ENCODE peak calls at places on chromosomes 16 and 17, in four cellular contexts. One of them, this sample, is unnamed.

GRCh38 chr16:72195609-72196008 is 23.7 kb upstream of the PMFBP1 start:
- DNase-seq in tibial nerve: no peak
- DNase-seq in AG04449: no peak
- DNase-seq in brain microvascular endothelial cell: no peak
- DNase-seq in this sample: no peak

GRCh38 chr16:46918905-46919792 is 35.0 kb downstream of the GPT2 start:
- DNase-seq in tibial nerve: no peak
- DNase-seq in AG04449: no peak
- DNase-seq in brain microvascular endothelial cell: no peak
- DNase-seq in this sample: no peak

GRCh38 chr17:8185580-8186445 is 4.2 kb downstream of the BORCS6 start:
- DNase-seq in tibial nerve: peak
- DNase-seq in AG04449: no peak
- DNase-seq in brain microvascular endothelial cell: peak
- DNase-seq in this sample: no peak

GRCh38 chr17:42783778-42784138 is 3.3 kb downstream of the WNK4 start:
- DNase-seq in tibial nerve: no peak
- DNase-seq in AG04449: no peak
- DNase-seq in brain microvascular endothelial cell: no peak
- DNase-seq in this sample: no peak

GRCh38 chr16:67150058-67150832 is 553 bp downstream of the B3GNT9 start:
- DNase-seq in tibial nerve: no peak
- DNase-seq in AG04449: no peak
- DNase-seq in brain microvascular endothelial cell: peak
- DNase-seq in this sample: no peak

GRCh38 chr16:9077001-9077809 is 14.2 kb upstream of the HAPSTR1 start:
- DNase-seq in tibial nerve: no peak
- DNase-seq in AG04449: peak
- DNase-seq in brain microvascular endothelial cell: peak
- DNase-seq in this sample: no peak

GRCh38 chr17:30969989-30970680 is 704 bp upstream of the RNF135 start:
- DNase-seq in tibial nerve: no peak
- DNase-seq in AG04449: no peak
- DNase-seq in brain microvascular endothelial cell: no peak
- DNase-seq in this sample: no peak

GRCh38 chr16:81232740-81233367 is 5.6 kb upstream of the BCO1 start:
- DNase-seq in tibial nerve: no peak
- DNase-seq in AG04449: no peak
- DNase-seq in brain microvascular endothelial cell: no peak
- DNase-seq in this sample: no peak

GRCh38 chr17:48478224-48479013 is 48.4 kb upstream of the SKAP1 start:
- DNase-seq in tibial nerve: no peak
- DNase-seq in AG04449: no peak
- DNase-seq in brain microvascular endothelial cell: no peak
- DNase-seq in this sample: no peak

GRCh38 chr16:15960124-15960971 is 10.9 kb downstream of the ABCC1 start:
- DNase-seq in tibial nerve: no peak
- DNase-seq in AG04449: no peak
- DNase-seq in brain microvascular endothelial cell: no peak
- DNase-seq in this sample: no peak

GRCh38 chr16:70258946-70259345 is 7.2 kb upstream of the EXOSC6 start:
- DNase-seq in tibial nerve: no peak
- DNase-seq in AG04449: no peak
- DNase-seq in brain microvascular endothelial cell: no peak
- DNase-seq in this sample: no peak

GRCh38 chr16:82655315-82655714 is 28.5 kb downstream of the CDH13 start:
- DNase-seq in tibial nerve: no peak
- DNase-seq in AG04449: peak
- DNase-seq in brain microvascular endothelial cell: peak
- DNase-seq in this sample: peak

GRCh38 chr16:87956169-87956770 is 5.0 kb downstream of the BANP start:
- DNase-seq in tibial nerve: no peak
- DNase-seq in AG04449: no peak
- DNase-seq in brain microvascular endothelial cell: peak
- DNase-seq in this sample: no peak

GRCh38 chr17:57466042-57466471 is 209.7 kb downstream of the MSI2 start:
- DNase-seq in tibial nerve: no peak
- DNase-seq in AG04449: no peak
- DNase-seq in brain microvascular endothelial cell: no peak
- DNase-seq in this sample: no peak

GRCh38 chr16:74275031-74275636 is 21.5 kb upstream of the PSMD7 start:
- DNase-seq in tibial nerve: no peak
- DNase-seq in AG04449: no peak
- DNase-seq in brain microvascular endothelial cell: no peak
- DNase-seq in this sample: no peak

GRCh38 chr16:30185683-30186421 is 2.5 kb downstream of the CORO1A start:
- DNase-seq in tibial nerve: no peak
- DNase-seq in AG04449: no peak
- DNase-seq in brain microvascular endothelial cell: no peak
- DNase-seq in this sample: no peak

GRCh38 chr16:82814059-82814458 is 187.3 kb downstream of the CDH13 start:
- DNase-seq in tibial nerve: no peak
- DNase-seq in AG04449: no peak
- DNase-seq in brain microvascular endothelial cell: no peak
- DNase-seq in this sample: no peak

GRCh38 chr17:2212328-2212981 is 91.1 kb downstream of the SMG6 start:
- DNase-seq in tibial nerve: peak
- DNase-seq in AG04449: no peak
- DNase-seq in brain microvascular endothelial cell: no peak
- DNase-seq in this sample: no peak

GRCh38 chr17:56175299-56175935 is 22.1 kb downstream of the ANKFN1 start:
- DNase-seq in tibial nerve: no peak
- DNase-seq in AG04449: no peak
- DNase-seq in brain microvascular endothelial cell: no peak
- DNase-seq in this sample: no peak

GRCh38 chr17:63436523-63437110 is 9.5 kb downstream of the CYB561 start:
- DNase-seq in tibial nerve: no peak
- DNase-seq in AG04449: no peak
- DNase-seq in brain microvascular endothelial cell: no peak
- DNase-seq in this sample: no peak

GRCh38 chr17:28950017-28950751 is 1.1 kb downstream of the PHF12 start:
- DNase-seq in tibial nerve: no peak
- DNase-seq in AG04449: no peak
- DNase-seq in brain microvascular endothelial cell: peak
- DNase-seq in this sample: no peak

GRCh38 chr17:50323060-50323459 is 22.9 kb upstream of the XYLT2 start:
- DNase-seq in tibial nerve: no peak
- DNase-seq in AG04449: no peak
- DNase-seq in brain microvascular endothelial cell: no peak
- DNase-seq in this sample: no peak

GRCh38 chr16:70653809-70654771 is 7.7 kb downstream of the IL34 start:
- DNase-seq in tibial nerve: peak
- DNase-seq in AG04449: no peak
- DNase-seq in brain microvascular endothelial cell: peak
- DNase-seq in this sample: peak

GRCh38 chr16:86232496-86232895 is 277.8 kb upstream of the FOXF1 start:
- DNase-seq in tibial nerve: no peak
- DNase-seq in AG04449: no peak
- DNase-seq in brain microvascular endothelial cell: no peak
- DNase-seq in this sample: no peak

GRCh38 chr17:31491794-31492171 is 100.3 kb downstream of the RAB11FIP4 start:
- DNase-seq in tibial nerve: no peak
- DNase-seq in AG04449: no peak
- DNase-seq in brain microvascular endothelial cell: no peak
- DNase-seq in this sample: no peak

GRCh38 chr17:21463204-21463661 is 87.1 kb downstream of the KCNJ12 start:
- DNase-seq in tibial nerve: no peak
- DNase-seq in AG04449: no peak
- DNase-seq in brain microvascular endothelial cell: no peak
- DNase-seq in this sample: no peak

GRCh38 chr16:87487361-87487924 is 5.4 kb downstream of the ZCCHC14 start:
- DNase-seq in tibial nerve: no peak
- DNase-seq in AG04449: no peak
- DNase-seq in brain microvascular endothelial cell: no peak
- DNase-seq in this sample: no peak

GRCh38 chr17:56681561-56682266 is 88.2 kb downstream of the NOG start:
- DNase-seq in tibial nerve: no peak
- DNase-seq in AG04449: peak
- DNase-seq in brain microvascular endothelial cell: peak
- DNase-seq in this sample: peak

GRCh38 chr16:75272097-75272548 is 20.7 kb upstream of the BCAR1 start:
- DNase-seq in tibial nerve: no peak
- DNase-seq in AG04449: no peak
- DNase-seq in brain microvascular endothelial cell: no peak
- DNase-seq in this sample: no peak

GRCh38 chr17:18225562-18226283 is at the start of gene LLGL1:
- DNase-seq in tibial nerve: no peak
- DNase-seq in AG04449: no peak
- DNase-seq in brain microvascular endothelial cell: no peak
- DNase-seq in this sample: no peak

GRCh38 chr16:10871157-10871991 is 5.6 kb upstream of the CIITA start:
- DNase-seq in tibial nerve: no peak
- DNase-seq in AG04449: peak
- DNase-seq in brain microvascular endothelial cell: peak
- DNase-seq in this sample: no peak

GRCh38 chr17:76434870-76435269 is 18.1 kb downstream of the UBE2O start:
- DNase-seq in tibial nerve: no peak
- DNase-seq in AG04449: no peak
- DNase-seq in brain microvascular endothelial cell: no peak
- DNase-seq in this sample: no peak

GRCh38 chr17:67477687-67478086 is 100.6 kb downstream of the PITPNC1 start:
- DNase-seq in tibial nerve: no peak
- DNase-seq in AG04449: no peak
- DNase-seq in brain microvascular endothelial cell: peak
- DNase-seq in this sample: no peak

GRCh38 chr16:88651276-88651988 is 579 bp upstream of the CYBA start:
- DNase-seq in tibial nerve: no peak
- DNase-seq in AG04449: no peak
- DNase-seq in brain microvascular endothelial cell: peak
- DNase-seq in this sample: no peak

GRCh38 chr17:82703935-82704865 is 5.7 kb upstream of the RAB40B start:
- DNase-seq in tibial nerve: no peak
- DNase-seq in AG04449: no peak
- DNase-seq in brain microvascular endothelial cell: no peak
- DNase-seq in this sample: no peak

GRCh38 chr16:68768170-68768569 is 31.1 kb downstream of the CDH1 start:
- DNase-seq in tibial nerve: no peak
- DNase-seq in AG04449: no peak
- DNase-seq in brain microvascular endothelial cell: no peak
- DNase-seq in this sample: no peak

GRCh38 chr16:72537684-72538083 is 365.7 kb upstream of the PMFBP1 start:
- DNase-seq in tibial nerve: no peak
- DNase-seq in AG04449: no peak
- DNase-seq in brain microvascular endothelial cell: peak
- DNase-seq in this sample: peak

GRCh38 chr17:6323626-6324356 is 111.1 kb downstream of the AIPL1 start:
- DNase-seq in tibial nerve: no peak
- DNase-seq in AG04449: no peak
- DNase-seq in brain microvascular endothelial cell: no peak
- DNase-seq in this sample: no peak

GRCh38 chr16:56945847-56946527 is 14.0 kb downstream of the HERPUD1 start:
- DNase-seq in tibial nerve: no peak
- DNase-seq in AG04449: no peak
- DNase-seq in brain microvascular endothelial cell: no peak
- DNase-seq in this sample: no peak

GRCh38 chr16:84194470-84195200 is 3.7 kb downstream of the ADAD2 start:
- DNase-seq in tibial nerve: no peak
- DNase-seq in AG04449: no peak
- DNase-seq in brain microvascular endothelial cell: no peak
- DNase-seq in this sample: no peak

GRCh38 chr17:74840989-74841666 is 18.6 kb downstream of the GRIN2C start:
- DNase-seq in tibial nerve: peak
- DNase-seq in AG04449: no peak
- DNase-seq in brain microvascular endothelial cell: peak
- DNase-seq in this sample: no peak

GRCh38 chr17:74840500-74840899 is 19.2 kb downstream of the GRIN2C start:
- DNase-seq in tibial nerve: no peak
- DNase-seq in AG04449: no peak
- DNase-seq in brain microvascular endothelial cell: no peak
- DNase-seq in this sample: no peak

GRCh38 chr17:74842146-74842598 is 17.5 kb downstream of the GRIN2C start:
- DNase-seq in tibial nerve: no peak
- DNase-seq in AG04449: no peak
- DNase-seq in brain microvascular endothelial cell: no peak
- DNase-seq in this sample: no peak

GRCh38 chr17:74843352-74843627 is 16.4 kb downstream of the GRIN2C start:
- DNase-seq in tibial nerve: no peak
- DNase-seq in AG04449: no peak
- DNase-seq in brain microvascular endothelial cell: no peak
- DNase-seq in this sample: no peak

DNA sequence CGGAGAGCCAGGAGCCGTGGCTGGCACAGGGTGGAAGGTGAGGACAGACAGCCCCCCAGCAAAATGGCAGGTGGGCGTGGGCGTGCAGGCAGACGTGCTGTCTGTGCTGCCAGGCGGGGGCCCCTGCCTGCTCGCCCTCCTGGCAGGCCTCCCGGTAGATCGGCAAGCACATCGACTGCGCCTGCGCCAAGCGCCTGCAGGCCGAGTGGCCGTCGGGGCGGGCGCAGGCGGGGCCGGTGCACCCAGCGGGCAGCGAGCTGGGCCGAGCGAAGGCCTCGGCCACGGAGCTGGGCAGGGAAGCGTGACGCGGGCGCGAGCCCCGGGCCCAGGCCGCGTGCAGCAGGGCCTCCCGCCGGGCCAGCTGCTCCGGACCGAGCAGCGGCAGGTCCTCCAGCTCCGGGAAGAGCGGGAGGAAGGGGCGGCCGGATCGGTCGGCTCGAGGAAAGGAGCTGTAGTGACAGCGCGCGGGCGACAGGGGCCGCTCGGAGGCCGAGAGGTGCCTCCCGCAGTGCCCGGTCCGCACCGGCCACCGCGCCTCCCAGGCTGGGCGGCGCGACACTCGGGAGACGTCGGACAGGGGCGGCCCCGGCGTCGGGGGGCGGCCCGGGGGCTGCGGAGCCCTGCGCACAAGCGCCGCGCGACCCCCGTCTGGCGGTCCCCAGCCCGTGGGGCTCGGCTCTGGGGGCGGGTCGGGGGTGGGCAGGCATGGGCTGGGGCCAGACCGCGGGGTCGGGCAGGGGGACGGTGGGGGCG is 16.9 kb downstream of the GRIN2C start:
- DNase-seq in tibial nerve: no peak
- DNase-seq in AG04449: no peak
- DNase-seq in brain microvascular endothelial cell: peak
- DNase-seq in this sample: peak
- H3K4me3 ChIP-seq in tibial nerve: peak
- H3K4me3 ChIP-seq in AG04449: peak
- H3K4me3 ChIP-seq in brain microvascular endothelial cell: no peak
- H3K4me3 ChIP-seq in this sample: no peak

GRCh38 chr17:33561935-33562334 is 268.8 kb upstream of the ASIC2 start:
- DNase-seq in tibial nerve: no peak
- DNase-seq in AG04449: no peak
- DNase-seq in brain microvascular endothelial cell: no peak
- DNase-seq in this sample: no peak
- TF ChIP-seq CTCF in tibial nerve: no peak
- TF ChIP-seq CTCF in AG04449: no peak
- TF ChIP-seq CTCF in brain microvascular endothelial cell: no peak
- TF ChIP-seq CTCF in this sample: no peak

GRCh38 chr17:77466140-77466539 is 325.4 kb downstream of the SEC14L1 start:
- DNase-seq in tibial nerve: no peak
- DNase-seq in AG04449: no peak
- DNase-seq in brain microvascular endothelial cell: no peak
- DNase-seq in this sample: no peak
- H3K4me3 ChIP-seq in tibial nerve: no peak
- H3K4me3 ChIP-seq in AG04449: no peak
- H3K4me3 ChIP-seq in brain microvascular endothelial cell: no peak
- H3K4me3 ChIP-seq in this sample: no peak

GRCh38 chr17:45271603-45272002 is 9.7 kb upstream of the SPATA32 start:
- DNase-seq in tibial nerve: no peak
- DNase-seq in AG04449: no peak
- DNase-seq in brain microvascular endothelial cell: no peak
- DNase-seq in this sample: no peak
- TF ChIP-seq CTCF in tibial nerve: no peak
- TF ChIP-seq CTCF in AG04449: no peak
- TF ChIP-seq CTCF in brain microvascular endothelial cell: no peak
- TF ChIP-seq CTCF in this sample: no peak